ENCODE peak calls at places on chromosomes 11 and 22, in six cellular contexts. E, Y, V, H, R and T are unnamed samples. For H3K27me3 and H3K4me1, the result is how much of the 10 kb centered on the place peaks cover.

GRCh38 chr11:117816846-117817212 is 7.7 kb downstream of the FXYD2 start:
- DNase-seq in E (no peak), Y (no peak), V (no peak), H (no peak), R (no peak), T (no peak)

GRCh38 chr22:27995801-27996528 is 76.9 kb upstream of the PITPNB start:
- DNase-seq in E (no peak), Y (peak), V (no peak), H (peak), R (no peak), T (no peak)

GRCh38 chr11:68584991-68585524 is 99.3 kb upstream of the GAL start:
- DNase-seq in E (no peak), Y (no peak), V (no peak), H (no peak), R (no peak), T (no peak)

GRCh38 chr11:67312187-67313021 is 9.1 kb downstream of the SSH3 start:
- DNase-seq in E (no peak), Y (no peak), V (peak), H (peak), R (peak), T (no peak)

GRCh38 chr11:122165972-122166371 is 50.0 kb upstream of the BLID start:
- DNase-seq in E (no peak), Y (no peak), V (no peak), H (no peak), R (no peak), T (no peak)

GRCh38 chr11:120666121-120666639 is 154.6 kb downstream of the GRIK4 start:
- DNase-seq in E (no peak), Y (no peak), V (no peak), H (no peak), R (no peak), T (no peak)

GRCh38 chr11:59557940-59558643 is 46.8 kb downstream of the OR4D9 start:
- DNase-seq in E (no peak), Y (no peak), V (no peak), H (no peak), R (no peak), T (peak)

GRCh38 chr11:117882539-117882938 is 6.1 kb upstream of the FXYD6 start:
- DNase-seq in E (no peak), Y (no peak), V (no peak), H (no peak), R (no peak), T (peak)

GRCh38 chr11:13538044-13538443 is 42.2 kb upstream of the PTH start:
- DNase-seq in E (no peak), Y (no peak), V (no peak), H (no peak), R (no peak), T (no peak)

GRCh38 chr22:47623740-47624103 is 861.3 kb downstream of the TBC1D22A start:
- DNase-seq in E (peak), Y (no peak), V (no peak), H (peak), R (no peak), T (no peak)

GRCh38 chr11:125069796-125070195 is 6.7 kb downstream of the SLC37A2 start:
- DNase-seq in E (no peak), Y (no peak), V (no peak), H (peak), R (no peak), T (no peak)

GRCh38 chr11:10540546-10540914 is 457 bp downstream of the RNF141 start:
- DNase-seq in E (peak), Y (peak), V (no peak), H (no peak), R (no peak), T (peak)

GRCh38 chr11:11157201-11157600 is 195.8 kb downstream of the CSNK2A3 start:
- DNase-seq in E (no peak), Y (peak), V (peak), H (no peak), R (peak), T (peak)

GRCh38 chr22:37628830-37629229 is 10.6 kb upstream of the SH3BP1 start:
- DNase-seq in E (no peak), Y (no peak), V (no peak), H (no peak), R (no peak), T (no peak)

GRCh38 chr11:127651888-127652221 is 651.3 kb upstream of the KIRREL3 start:
- DNase-seq in E (no peak), Y (no peak), V (no peak), H (no peak), R (no peak), T (no peak)

GRCh38 chr11:19573666-19574065 is 139.0 kb upstream of the NAV2 start:
- DNase-seq in E (no peak), Y (peak), V (no peak), H (no peak), R (no peak), T (no peak)

GRCh38 chr22:21018314-21018713 is 3.3 kb downstream of the P2RX6 start:
- DNase-seq in E (no peak), Y (no peak), V (no peak), H (no peak), R (no peak), T (no peak)

GRCh38 chr11:35162795-35163194 is 23.8 kb downstream of the CD44 start:
- DNase-seq in E (no peak), Y (no peak), V (peak), H (no peak), R (no peak), T (no peak)

GRCh38 chr11:65791719-65792213 is 4.9 kb downstream of the OVOL1 start:
- DNase-seq in E (no peak), Y (no peak), V (peak), H (peak), R (peak), T (no peak)

GRCh38 chr22:43376765-43377485 is 33.8 kb upstream of the SCUBE1 start:
- DNase-seq in E (no peak), Y (no peak), V (peak), H (no peak), R (peak), T (no peak)

GRCh38 chr22:24146190-24146616 is 35.1 kb upstream of the SUSD2 start:
- DNase-seq in E (no peak), Y (no peak), V (no peak), H (peak), R (peak), T (no peak)

GRCh38 chr11:93902921-93903320 is 52.5 kb upstream of the VSTM5 start:
- DNase-seq in E (no peak), Y (no peak), V (no peak), H (no peak), R (no peak), T (no peak)

GRCh38 chr11:9748361-9748970 is 84.6 kb downstream of the SWAP70 start:
- DNase-seq in E (peak), Y (peak), V (peak), H (peak), R (peak), T (peak)

GRCh38 chr11:68266936-68267880 is 4.6 kb downstream of the C11orf24 start:
- DNase-seq in E (no peak), Y (no peak), V (no peak), H (no peak), R (no peak), T (no peak)

GRCh38 chr11:101516546-101516945 is 67.3 kb downstream of the TRPC6 start:
- DNase-seq in E (no peak), Y (no peak), V (no peak), H (no peak), R (no peak), T (no peak)

GRCh38 chr11:134488913-134489312 is 76.9 kb upstream of the B3GAT1 start:
- DNase-seq in E (no peak), Y (no peak), V (no peak), H (peak), R (no peak), T (no peak)

GRCh38 chr22:24155597-24156145 is 25.6 kb upstream of the SUSD2 start:
- DNase-seq in E (peak), Y (peak), V (peak), H (peak), R (no peak), T (peak)

GRCh38 chr11:129333873-129334272 is 41.8 kb upstream of the BARX2 start:
- DNase-seq in E (no peak), Y (no peak), V (no peak), H (no peak), R (no peak), T (no peak)

GRCh38 chr11:73198677-73199076 is 19.4 kb upstream of the P2RY2 start:
- DNase-seq in E (no peak), Y (no peak), V (no peak), H (no peak), R (no peak), T (peak)

DNA sequence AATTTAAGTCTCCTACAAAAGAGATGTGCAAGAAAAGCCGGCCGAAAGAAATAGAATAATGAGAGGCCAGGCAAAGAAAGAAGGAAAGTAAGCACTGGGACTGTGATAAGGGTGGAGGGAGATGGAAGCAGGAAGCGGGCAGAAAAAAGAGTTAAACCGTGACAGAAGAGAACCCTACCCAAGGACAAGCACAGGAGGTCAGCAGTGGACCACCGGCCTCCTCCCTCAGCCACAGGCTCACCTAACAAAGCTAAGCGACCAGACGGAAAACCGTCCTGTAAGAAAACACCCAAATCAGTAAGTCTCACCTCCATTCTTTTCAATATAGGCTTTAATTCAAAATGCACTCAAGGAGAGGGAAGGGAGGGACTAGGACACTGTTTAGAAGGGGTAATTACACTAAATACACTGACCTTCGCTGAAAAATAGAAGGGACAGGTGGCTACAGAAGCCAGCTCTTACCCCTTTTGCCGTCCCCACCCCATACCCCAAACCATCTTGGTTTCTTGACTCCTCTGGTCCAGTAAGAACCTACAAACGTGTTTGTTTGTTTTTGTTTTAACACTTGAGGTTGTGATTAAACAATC is 1.9 kb downstream of the FAM181B start:
- DNase-seq in E (no peak), Y (no peak), V (no peak), H (no peak), R (no peak), T (no peak)
- H3K27me3 ChIP-seq in E (under half), Y (under half), V (under half), H (half or more), R (under half), T (under half)

DNA sequence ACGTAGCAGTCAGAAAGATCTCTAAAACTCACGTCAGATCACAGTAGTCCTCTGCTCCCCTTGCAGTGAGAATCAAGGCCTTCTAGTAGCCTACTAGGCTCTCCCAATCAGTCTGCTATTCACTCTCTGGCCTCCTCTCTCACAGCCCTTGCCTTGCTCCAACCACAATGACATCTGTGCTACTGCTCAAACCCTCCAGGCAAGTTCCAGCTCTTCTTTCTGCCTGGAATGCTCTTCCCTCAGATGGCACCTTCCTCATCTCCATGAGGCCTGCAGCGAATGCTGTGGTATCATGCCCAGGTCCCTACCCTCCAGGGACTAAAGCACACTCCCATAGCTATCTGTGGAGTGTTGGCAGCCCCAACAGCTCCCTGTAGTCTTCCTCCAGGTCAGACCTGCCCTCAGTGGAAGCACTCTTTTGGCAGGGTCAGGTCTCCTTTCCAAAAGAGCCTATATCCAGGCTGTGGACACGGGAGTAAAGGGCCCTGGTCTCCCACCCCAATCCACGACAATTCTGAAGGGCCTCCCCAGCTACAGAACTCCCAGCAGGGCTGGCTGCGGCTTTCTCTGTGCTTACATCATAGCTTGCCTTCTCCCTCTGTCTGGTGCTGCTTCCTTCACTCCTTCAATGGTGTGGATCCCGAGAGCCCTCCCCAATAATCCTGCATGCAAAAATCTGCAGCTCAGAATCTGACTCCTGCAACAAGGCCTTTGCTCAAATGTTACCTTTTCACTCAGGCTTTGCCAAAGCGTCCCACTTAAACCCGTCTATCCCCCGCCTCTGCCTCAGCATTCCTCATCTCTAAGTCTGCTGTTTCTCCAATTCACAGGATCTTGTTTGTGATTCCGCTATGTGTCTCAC is 8.9 kb downstream of the HIRA start:
- DNase-seq in E (no peak), Y (no peak), V (no peak), H (no peak), R (no peak), T (no peak)
- H3K4me1 ChIP-seq in E (under half), Y (under half), V (half or more), H (under half), R (half or more), T (under half)

GRCh38 chr22:39897841-39898240 is 3.0 kb upstream of the GRAP2 start:
- DNase-seq in E (no peak), Y (no peak), V (no peak), H (no peak), R (no peak), T (no peak)

GRCh38 chr22:39900306-39901227 is at the start of gene GRAP2:
- DNase-seq in E (no peak), Y (no peak), V (peak), H (no peak), R (peak), T (no peak)

GRCh38 chr22:39901519-39902146 is 749 bp downstream of the GRAP2 start:
- DNase-seq in E (no peak), Y (no peak), V (no peak), H (no peak), R (no peak), T (no peak)

GRCh38 chr22:39896313-39896996 is 2.9 kb upstream of the ENTHD1 start:
- DNase-seq in E (no peak), Y (no peak), V (no peak), H (no peak), R (no peak), T (no peak)

GRCh38 chr22:39898997-39899396 is 1.9 kb upstream of the GRAP2 start:
- DNase-seq in E (no peak), Y (no peak), V (no peak), H (no peak), R (no peak), T (no peak)
- H3K27me3 ChIP-seq in E (under half), Y (under half), V (under half), H (under half), R (under half), T (under half)

GRCh38 chr11:43927070-43927469 is 15.4 kb upstream of the C11orf96 start:
- DNase-seq in E (no peak), Y (no peak), V (no peak), H (no peak), R (no peak), T (peak)
- H3K4me1 ChIP-seq in E (half or more), Y (under half), V (under half), H (under half), R (under half), T (under half)